ENCODE peak calls at places on chromosomes 5 and 9, in nine cellular contexts. One of them, this sample, is unnamed.

GRCh38 chr5:171272996-171273970 is 35.8 kb upstream of the TLX3 start:
- DNase-seq in activated B cell treated with CpG ODN at 0.5 μM for 24 hours: no peak
- DNase-seq in keratinocyte: no peak
- DNase-seq in neural crest cell: no peak
- DNase-seq in AG10803: peak
- DNase-seq in OCI-LY7: peak
- DNase-seq in gastrocnemius medialis: no peak
- DNase-seq in pancreas: no peak
- DNase-seq in choroid plexus epithelial cell: peak
- DNase-seq in this sample: peak

GRCh38 chr5:17061973-17062470 is 125.9 kb upstream of the MYO10 start:
- DNase-seq in choroid plexus epithelial cell: no peak
- DNase-seq in gastrocnemius medialis: no peak
- DNase-seq in AG10803: no peak
- DNase-seq in pancreas: peak
- DNase-seq in activated B cell treated with CpG ODN at 0.5 μM for 24 hours: no peak
- DNase-seq in keratinocyte: no peak
- DNase-seq in OCI-LY7: no peak
- DNase-seq in neural crest cell: no peak
- DNase-seq in this sample: no peak

GRCh38 chr5:69414885-69415583 is at the start of gene MARVELD2:
- DNase-seq in AG10803: peak
- DNase-seq in choroid plexus epithelial cell: peak
- DNase-seq in OCI-LY7: no peak
- DNase-seq in neural crest cell: no peak
- DNase-seq in keratinocyte: peak
- DNase-seq in pancreas: peak
- DNase-seq in gastrocnemius medialis: no peak
- DNase-seq in activated B cell treated with CpG ODN at 0.5 μM for 24 hours: peak
- DNase-seq in this sample: no peak

GRCh38 chr5:43281840-43282658 is 31.2 kb downstream of the HMGCS1 start:
- DNase-seq in keratinocyte: peak
- DNase-seq in OCI-LY7: no peak
- DNase-seq in gastrocnemius medialis: no peak
- DNase-seq in neural crest cell: no peak
- DNase-seq in activated B cell treated with CpG ODN at 0.5 μM for 24 hours: no peak
- DNase-seq in AG10803: no peak
- DNase-seq in choroid plexus epithelial cell: no peak
- DNase-seq in pancreas: no peak
- DNase-seq in this sample: no peak

GRCh38 chr9:88197016-88197415 is 58.7 kb upstream of the SPATA31C2 start:
- DNase-seq in gastrocnemius medialis: no peak
- DNase-seq in neural crest cell: no peak
- DNase-seq in AG10803: peak
- DNase-seq in pancreas: no peak
- DNase-seq in OCI-LY7: no peak
- DNase-seq in keratinocyte: no peak
- DNase-seq in choroid plexus epithelial cell: peak
- DNase-seq in activated B cell treated with CpG ODN at 0.5 μM for 24 hours: no peak
- DNase-seq in this sample: peak

GRCh38 chr5:62460578-62460983 is 48.0 kb downstream of the IPO11 start:
- DNase-seq in AG10803: peak
- DNase-seq in keratinocyte: no peak
- DNase-seq in gastrocnemius medialis: no peak
- DNase-seq in OCI-LY7: peak
- DNase-seq in choroid plexus epithelial cell: peak
- DNase-seq in pancreas: no peak
- DNase-seq in activated B cell treated with CpG ODN at 0.5 μM for 24 hours: no peak
- DNase-seq in neural crest cell: no peak
- DNase-seq in this sample: peak

GRCh38 chr9:120965344-120966004 is 38.9 kb upstream of the TRAF1 start:
- DNase-seq in activated B cell treated with CpG ODN at 0.5 μM for 24 hours: no peak
- DNase-seq in neural crest cell: peak
- DNase-seq in keratinocyte: no peak
- DNase-seq in AG10803: no peak
- DNase-seq in choroid plexus epithelial cell: no peak
- DNase-seq in pancreas: no peak
- DNase-seq in gastrocnemius medialis: no peak
- DNase-seq in OCI-LY7: no peak
- DNase-seq in this sample: no peak

GRCh38 chr5:43039468-43040286 is 442 bp downstream of the ANXA2R start:
- DNase-seq in AG10803: peak
- DNase-seq in gastrocnemius medialis: peak
- DNase-seq in keratinocyte: no peak
- DNase-seq in neural crest cell: peak
- DNase-seq in OCI-LY7: peak
- DNase-seq in pancreas: peak
- DNase-seq in choroid plexus epithelial cell: peak
- DNase-seq in activated B cell treated with CpG ODN at 0.5 μM for 24 hours: peak
- DNase-seq in this sample: peak

GRCh38 chr9:28289732-28290131 is 716.5 kb upstream of the C9orf72 start:
- DNase-seq in activated B cell treated with CpG ODN at 0.5 μM for 24 hours: no peak
- DNase-seq in gastrocnemius medialis: no peak
- DNase-seq in choroid plexus epithelial cell: no peak
- DNase-seq in pancreas: no peak
- DNase-seq in neural crest cell: no peak
- DNase-seq in OCI-LY7: no peak
- DNase-seq in keratinocyte: no peak
- DNase-seq in AG10803: no peak
- DNase-seq in this sample: no peak

GRCh38 chr5:88861213-88861612 is 21.8 kb downstream of the MEF2C start:
- DNase-seq in AG10803: peak
- DNase-seq in keratinocyte: no peak
- DNase-seq in neural crest cell: no peak
- DNase-seq in activated B cell treated with CpG ODN at 0.5 μM for 24 hours: no peak
- DNase-seq in choroid plexus epithelial cell: no peak
- DNase-seq in pancreas: no peak
- DNase-seq in gastrocnemius medialis: no peak
- DNase-seq in OCI-LY7: no peak
- DNase-seq in this sample: no peak

GRCh38 chr5:115524199-115524598 is 20.4 kb downstream of the FEM1C start:
- DNase-seq in neural crest cell: no peak
- DNase-seq in choroid plexus epithelial cell: no peak
- DNase-seq in gastrocnemius medialis: no peak
- DNase-seq in pancreas: no peak
- DNase-seq in activated B cell treated with CpG ODN at 0.5 μM for 24 hours: no peak
- DNase-seq in OCI-LY7: no peak
- DNase-seq in AG10803: no peak
- DNase-seq in keratinocyte: no peak
- DNase-seq in this sample: no peak

GRCh38 chr9:4630836-4631235 is 31.3 kb upstream of the PLPP6 start:
- DNase-seq in neural crest cell: no peak
- DNase-seq in OCI-LY7: no peak
- DNase-seq in keratinocyte: no peak
- DNase-seq in activated B cell treated with CpG ODN at 0.5 μM for 24 hours: no peak
- DNase-seq in choroid plexus epithelial cell: peak
- DNase-seq in gastrocnemius medialis: no peak
- DNase-seq in AG10803: peak
- DNase-seq in pancreas: no peak
- DNase-seq in this sample: no peak

GRCh38 chr5:9820696-9821449 is 190.7 kb upstream of the TAS2R1 start:
- DNase-seq in choroid plexus epithelial cell: no peak
- DNase-seq in AG10803: peak
- DNase-seq in pancreas: no peak
- DNase-seq in gastrocnemius medialis: no peak
- DNase-seq in neural crest cell: no peak
- DNase-seq in keratinocyte: no peak
- DNase-seq in OCI-LY7: no peak
- DNase-seq in activated B cell treated with CpG ODN at 0.5 μM for 24 hours: no peak
- DNase-seq in this sample: no peak
- TF ChIP-seq CTCF in choroid plexus epithelial cell: no peak
- TF ChIP-seq CTCF in AG10803: no peak
- TF ChIP-seq CTCF in pancreas: no peak
- TF ChIP-seq CTCF in gastrocnemius medialis: no peak
- TF ChIP-seq CTCF in neural crest cell: no peak
- TF ChIP-seq CTCF in keratinocyte: no peak
- TF ChIP-seq CTCF in OCI-LY7: no peak
- TF ChIP-seq CTCF in activated B cell treated with CpG ODN at 0.5 μM for 24 hours: no peak
- TF ChIP-seq CTCF in this sample: no peak

DNA sequence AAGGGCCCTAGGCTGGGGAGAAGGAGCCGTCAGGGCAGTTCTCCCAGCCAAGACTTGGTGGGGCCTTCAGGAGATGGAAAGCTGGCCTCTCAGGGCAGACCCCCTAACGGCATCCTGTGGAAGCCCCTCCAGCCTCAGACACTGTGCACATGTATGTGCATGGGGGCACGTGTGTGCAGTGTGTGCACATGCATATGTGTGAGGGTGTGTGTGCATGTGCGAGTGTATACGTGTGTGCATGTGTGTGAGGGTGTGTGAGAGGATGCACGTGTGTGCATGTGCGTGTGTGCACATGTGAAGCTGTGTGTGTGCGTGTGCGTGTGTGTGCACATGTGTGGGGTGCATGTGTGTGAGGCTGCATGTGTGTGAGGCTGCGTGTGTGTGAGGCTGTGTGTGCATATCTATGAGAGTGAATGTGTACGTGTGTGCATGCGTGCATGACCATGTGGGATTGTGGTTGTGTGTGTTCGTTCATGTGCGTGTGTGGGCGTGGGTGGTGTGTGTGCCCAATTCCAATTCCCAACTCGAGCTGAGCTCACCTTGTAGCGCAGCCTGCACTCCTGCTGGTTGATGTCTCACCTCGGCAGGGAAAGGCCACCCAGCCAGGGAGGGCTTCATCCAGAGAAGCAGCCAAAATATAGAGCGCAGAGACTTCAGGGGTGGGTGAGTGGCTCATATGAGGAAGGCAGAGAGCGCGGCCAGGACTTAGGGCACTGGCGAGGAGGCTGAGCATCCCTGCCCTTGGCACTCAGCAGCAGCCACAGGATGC is 142.7 kb upstream of the PPP1R26 start:
- DNase-seq in AG10803: no peak
- DNase-seq in pancreas: peak
- DNase-seq in choroid plexus epithelial cell: no peak
- DNase-seq in neural crest cell: no peak
- DNase-seq in activated B cell treated with CpG ODN at 0.5 μM for 24 hours: no peak
- DNase-seq in keratinocyte: no peak
- DNase-seq in gastrocnemius medialis: no peak
- DNase-seq in OCI-LY7: no peak
- DNase-seq in this sample: no peak
- TF ChIP-seq CTCF in AG10803: no peak
- TF ChIP-seq CTCF in pancreas: no peak
- TF ChIP-seq CTCF in choroid plexus epithelial cell: no peak
- TF ChIP-seq CTCF in neural crest cell: no peak
- TF ChIP-seq CTCF in activated B cell treated with CpG ODN at 0.5 μM for 24 hours: no peak
- TF ChIP-seq CTCF in keratinocyte: no peak
- TF ChIP-seq CTCF in gastrocnemius medialis: no peak
- TF ChIP-seq CTCF in OCI-LY7: no peak
- TF ChIP-seq CTCF in this sample: no peak

GRCh38 chr5:177982956-177983355 is 13.1 kb downstream of the PROP1 start:
- DNase-seq in pancreas: no peak
- DNase-seq in gastrocnemius medialis: no peak
- DNase-seq in OCI-LY7: no peak
- DNase-seq in AG10803: no peak
- DNase-seq in keratinocyte: no peak
- DNase-seq in neural crest cell: no peak
- DNase-seq in choroid plexus epithelial cell: no peak
- DNase-seq in activated B cell treated with CpG ODN at 0.5 μM for 24 hours: no peak
- DNase-seq in this sample: no peak

GRCh38 chr5:177980776-177981175 is 15.3 kb downstream of the PROP1 start:
- DNase-seq in pancreas: no peak
- DNase-seq in activated B cell treated with CpG ODN at 0.5 μM for 24 hours: no peak
- DNase-seq in OCI-LY7: no peak
- DNase-seq in choroid plexus epithelial cell: peak
- DNase-seq in neural crest cell: no peak
- DNase-seq in AG10803: no peak
- DNase-seq in gastrocnemius medialis: no peak
- DNase-seq in keratinocyte: no peak
- DNase-seq in this sample: no peak

GRCh38 chr5:177981296-177982071 is 14.6 kb downstream of the PROP1 start:
- DNase-seq in pancreas: no peak
- DNase-seq in activated B cell treated with CpG ODN at 0.5 μM for 24 hours: no peak
- DNase-seq in AG10803: no peak
- DNase-seq in choroid plexus epithelial cell: no peak
- DNase-seq in neural crest cell: no peak
- DNase-seq in keratinocyte: no peak
- DNase-seq in OCI-LY7: no peak
- DNase-seq in gastrocnemius medialis: no peak
- DNase-seq in this sample: no peak

GRCh38 chr5:177983763-177984564 is 12.1 kb downstream of the PROP1 start:
- DNase-seq in activated B cell treated with CpG ODN at 0.5 μM for 24 hours: no peak
- DNase-seq in choroid plexus epithelial cell: no peak
- DNase-seq in keratinocyte: no peak
- DNase-seq in OCI-LY7: no peak
- DNase-seq in pancreas: no peak
- DNase-seq in AG10803: no peak
- DNase-seq in neural crest cell: no peak
- DNase-seq in gastrocnemius medialis: no peak
- DNase-seq in this sample: no peak

DNA sequence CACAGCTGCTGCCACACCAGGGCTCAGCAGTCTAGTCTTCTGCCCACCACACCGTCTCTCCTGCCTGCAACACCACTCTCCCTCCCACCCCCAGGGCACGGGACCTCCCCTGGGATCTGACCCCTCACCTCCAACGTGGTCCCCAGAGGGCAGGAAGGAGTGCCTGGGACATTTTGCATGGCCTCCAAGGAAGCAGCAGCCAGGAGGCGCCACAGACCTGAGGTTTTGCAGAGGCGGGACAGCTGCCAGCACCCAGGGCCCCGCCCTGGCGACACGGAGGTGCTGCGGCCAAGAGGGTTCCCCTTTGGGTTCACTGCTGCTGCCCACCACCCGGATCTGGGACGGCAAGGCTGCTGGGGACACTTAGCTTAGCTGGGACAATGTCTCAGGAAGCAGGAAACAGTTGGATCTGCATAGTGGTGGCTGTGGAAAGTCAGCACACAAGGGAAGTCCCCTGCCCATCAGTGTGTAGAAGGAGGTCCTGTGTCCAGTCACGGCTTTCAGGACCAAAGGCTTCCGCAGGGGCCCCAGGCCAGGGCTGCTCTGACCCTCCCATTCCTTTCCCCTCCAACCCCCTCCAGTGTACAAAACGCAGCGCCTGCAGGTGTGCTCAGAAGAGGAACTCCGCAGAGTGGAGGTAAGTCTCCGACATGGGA is 13.8 kb downstream of the PROP1 start:
- DNase-seq in OCI-LY7: peak
- DNase-seq in pancreas: peak
- DNase-seq in AG10803: no peak
- DNase-seq in keratinocyte: no peak
- DNase-seq in activated B cell treated with CpG ODN at 0.5 μM for 24 hours: no peak
- DNase-seq in choroid plexus epithelial cell: no peak
- DNase-seq in gastrocnemius medialis: no peak
- DNase-seq in neural crest cell: no peak
- DNase-seq in this sample: no peak
- TF ChIP-seq CTCF in OCI-LY7: peak
- TF ChIP-seq CTCF in pancreas: peak
- TF ChIP-seq CTCF in AG10803: no peak
- TF ChIP-seq CTCF in keratinocyte: peak
- TF ChIP-seq CTCF in activated B cell treated with CpG ODN at 0.5 μM for 24 hours: no peak
- TF ChIP-seq CTCF in choroid plexus epithelial cell: peak
- TF ChIP-seq CTCF in gastrocnemius medialis: peak
- TF ChIP-seq CTCF in neural crest cell: peak
- TF ChIP-seq CTCF in this sample: peak

DNA sequence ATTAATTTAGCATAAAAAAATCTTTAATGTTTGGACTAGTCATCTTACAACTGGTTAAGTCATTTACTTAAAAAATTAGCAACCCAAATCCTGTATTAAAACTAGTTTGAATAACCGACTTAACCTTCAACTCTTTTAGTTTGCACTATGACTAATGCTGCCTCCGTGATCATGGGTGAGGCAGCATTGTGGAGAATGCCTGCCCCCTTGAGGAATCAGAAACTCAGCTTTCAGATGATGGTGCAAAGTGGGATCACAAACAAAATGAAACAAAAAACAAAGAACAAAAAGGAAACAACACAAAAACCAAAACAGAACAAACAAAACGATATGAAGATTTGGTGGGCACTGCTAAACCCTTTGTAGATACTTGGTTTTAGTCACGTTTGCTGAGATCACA is 127.0 kb upstream of the PALM2AKAP2 start:
- DNase-seq in OCI-LY7: no peak
- DNase-seq in pancreas: no peak
- DNase-seq in keratinocyte: no peak
- DNase-seq in activated B cell treated with CpG ODN at 0.5 μM for 24 hours: no peak
- DNase-seq in gastrocnemius medialis: no peak
- DNase-seq in choroid plexus epithelial cell: peak
- DNase-seq in neural crest cell: no peak
- DNase-seq in AG10803: peak
- DNase-seq in this sample: peak
- TF ChIP-seq CTCF in OCI-LY7: no peak
- TF ChIP-seq CTCF in pancreas: no peak
- TF ChIP-seq CTCF in keratinocyte: peak
- TF ChIP-seq CTCF in activated B cell treated with CpG ODN at 0.5 μM for 24 hours: no peak
- TF ChIP-seq CTCF in gastrocnemius medialis: no peak
- TF ChIP-seq CTCF in choroid plexus epithelial cell: peak
- TF ChIP-seq CTCF in neural crest cell: peak
- TF ChIP-seq CTCF in AG10803: peak
- TF ChIP-seq CTCF in this sample: peak

This sample was measured in HFFc6.